ENCODE peak calls at places on chromosomes 1 and 21, in five cellular contexts. G is adrenal gland, D is uterus, A is ovary, W is esophagus muscularis mucosa. K is an unnamed sample.

GRCh38 chr21:37700641-37701202 is 215.5 kb downstream of the KCNJ6 start:
- DNase-seq in G (peak; percentile 23), D (no peak), A (no peak), W (no peak), K (no peak)

GRCh38 chr1:223820976-223821375 is 24.8 kb downstream of the TP53BP2 start:
- DNase-seq in W (no peak), D (no peak), A (no peak), G (no peak), K (no peak)

GRCh38 chr1:181661569-181661968 is 178.3 kb downstream of the CACNA1E start:
- DNase-seq in A (no peak), G (no peak), D (no peak), W (no peak), K (no peak)

GRCh38 chr1:244970236-244970652 is 105.9 kb upstream of the HNRNPU start:
- DNase-seq in D (no peak), G (peak; percentile 82), A (no peak), W (peak; percentile 95), K (no peak)

GRCh38 chr21:36428789-36429671 is 43.8 kb downstream of the CHAF1B start:
- DNase-seq in A (no peak), D (no peak), W (no peak), G (no peak), K (no peak)

GRCh38 chr1:22645936-22646335 is 2.5 kb downstream of the C1QC start:
- DNase-seq in W (no peak), A (no peak), G (peak; percentile 62), D (no peak), K (no peak)

GRCh38 chr21:25801217-25802015 is 66.6 kb downstream of the GABPA start:
- DNase-seq in G (peak; percentile 88), D (peak; percentile 61), W (peak; percentile 92), A (peak; percentile 72), K (peak; percentile 83)

GRCh38 chr1:181179980-181180964 is 91.8 kb downstream of the IER5 start:
- DNase-seq in D (peak; percentile 75), A (peak; percentile 53), G (peak; percentile 26), W (no peak), K (peak; percentile 73)

GRCh38 chr1:9027307-9027706 is 1.1 kb upstream of the SLC2A7 start:
- DNase-seq in D (no peak), W (no peak), G (no peak), A (no peak), K (no peak)

GRCh38 chr1:223844962-223845809 is 561 bp downstream of the TP53BP2 start:
- DNase-seq in D (peak; percentile 57), G (peak; percentile 52), W (no peak), A (peak; percentile 67), K (no peak)

GRCh38 chr1:39969048-39969447 is 14.1 kb downstream of the MFSD2A start:
- DNase-seq in G (no peak), A (no peak), W (no peak), D (no peak), K (no peak)

GRCh38 chr21:45537746-45538291 is 4.4 kb downstream of the SLC19A1 start:
- DNase-seq in D (peak; percentile 6), W (no peak), A (peak; percentile 10), G (peak; percentile 12), K (peak; percentile 10)

GRCh38 chr1:100308777-100309176 is 42.8 kb downstream of the RTCA start:
- DNase-seq in D (no peak), A (no peak), G (no peak), W (no peak), K (no peak)

GRCh38 chr1:201946224-201946908 is at the start of gene LMOD1:
- DNase-seq in D (peak; percentile 99), G (peak; percentile 94), A (peak; percentile 93), W (peak; percentile 97), K (peak; percentile 86)

GRCh38 chr1:1300352-1300739 is 7.4 kb downstream of the ACAP3 start:
- DNase-seq in D (no peak), W (no peak), A (no peak), G (no peak), K (no peak)

GRCh38 chr1:51574796-51575195 is 42.1 kb upstream of the OSBPL9 start:
- DNase-seq in G (no peak), W (no peak), D (no peak), A (no peak), K (no peak)

GRCh38 chr1:110130989-110131388 is 18.7 kb downstream of the UBL4B start:
- DNase-seq in W (no peak), A (no peak), D (no peak), G (no peak), K (no peak)

GRCh38 chr1:117612517-117613248 is 6.8 kb downstream of the TENT5C start:
- DNase-seq in G (peak; percentile 15), D (no peak), W (no peak), A (no peak), K (no peak)

GRCh38 chr1:18542351-18542750 is 61.6 kb downstream of the KLHDC7A start:
- DNase-seq in W (no peak), D (no peak), A (no peak), G (no peak), K (no peak)

GRCh38 chr21:41825216-41825615 is 53.9 kb downstream of the PRDM15 start:
- DNase-seq in D (no peak), A (no peak), W (no peak), G (no peak), K (no peak)

GRCh38 chr1:16124377-16125087 is 31.3 kb downstream of the EPHA2 start:
- DNase-seq in A (no peak), D (no peak), G (no peak), W (no peak), K (no peak)

GRCh38 chr1:2797741-2798016 is 3.8 kb downstream of the TTC34 start:
- DNase-seq in W (no peak), D (no peak), A (no peak), G (no peak), K (no peak)

GRCh38 chr1:21313146-21313885 is 23.1 kb upstream of the ECE1 start:
- DNase-seq in D (peak; percentile 74), G (no peak), W (no peak), A (no peak), K (no peak)

GRCh38 chr1:75203415-75204277 is 69.5 kb downstream of the LHX8 start:
- DNase-seq in D (no peak), G (no peak), W (no peak), A (no peak), K (no peak)

GRCh38 chr1:107339775-107340174 is 198.9 kb downstream of the NTNG1 start:
- DNase-seq in D (no peak), W (no peak), A (no peak), G (no peak), K (no peak)

GRCh38 chr1:63022319-63022718 is 238.4 kb downstream of the ATG4C start:
- DNase-seq in D (no peak), W (no peak), G (no peak), A (no peak), K (no peak)

GRCh38 chr1:117627562-117628165 is 21.8 kb downstream of the TENT5C start:
- DNase-seq in A (no peak), G (no peak), D (no peak), W (no peak), K (no peak)

GRCh38 chr1:213054142-213054541 is 3.1 kb downstream of the RPS6KC1 start:
- DNase-seq in W (no peak), A (no peak), D (no peak), G (no peak), K (no peak)
- TF ChIP-seq POLR2A in W (no peak), A (no peak), D (no peak), G (no peak), K (no peak)

GRCh38 chr1:94864821-94865220 is 44.7 kb downstream of the SLC44A3 start:
- DNase-seq in D (peak; percentile 54), G (no peak), W (no peak), A (peak; percentile 58), K (no peak)

GRCh38 chr1:94863297-94863911 is 43.2 kb downstream of the SLC44A3 start:
- DNase-seq in A (peak; percentile 48), G (no peak), W (no peak), D (peak; percentile 68), K (no peak)

GRCh38 chr1:94866178-94866822 is 46.1 kb downstream of the SLC44A3 start:
- DNase-seq in A (no peak), W (no peak), D (no peak), G (peak; percentile 59), K (no peak)

GRCh38 chr1:94863919-94864318 is 43.8 kb downstream of the SLC44A3 start:
- DNase-seq in D (peak; percentile 82), A (peak; percentile 83), G (peak; percentile 90), W (no peak), K (no peak)

DNA sequence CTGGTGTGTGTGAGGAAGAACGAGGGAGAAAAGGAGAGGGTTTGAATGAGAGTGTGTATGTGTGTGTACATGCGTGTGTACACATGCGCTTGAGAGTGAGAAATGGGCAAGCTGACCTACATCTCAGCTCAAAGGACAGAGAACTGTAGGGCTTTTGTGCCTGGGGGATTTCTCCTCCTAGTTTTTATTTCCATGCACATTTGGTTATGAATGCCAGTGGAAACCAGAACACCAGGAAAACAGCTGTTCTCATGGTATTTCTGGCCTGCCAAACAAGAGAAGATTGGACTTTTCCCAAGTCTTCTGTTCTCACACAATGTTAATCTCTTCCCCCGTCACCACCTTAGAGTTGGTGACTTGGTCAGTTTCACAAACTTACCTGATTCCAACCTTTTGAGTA is 45.2 kb downstream of the SLC44A3 start:
- DNase-seq in W (no peak), G (no peak), D (no peak), A (no peak), K (no peak)
- H3K4me1 ChIP-seq in W (peaks cover 72% of the 10 kb centered on the region), G (peaks cover 74% of the 10 kb centered on the region), D (peaks cover 13% of the 10 kb centered on the region), A (peaks cover 16% of the 10 kb centered on the region), K (peaks cover 17% of the 10 kb centered on the region)

DNA sequence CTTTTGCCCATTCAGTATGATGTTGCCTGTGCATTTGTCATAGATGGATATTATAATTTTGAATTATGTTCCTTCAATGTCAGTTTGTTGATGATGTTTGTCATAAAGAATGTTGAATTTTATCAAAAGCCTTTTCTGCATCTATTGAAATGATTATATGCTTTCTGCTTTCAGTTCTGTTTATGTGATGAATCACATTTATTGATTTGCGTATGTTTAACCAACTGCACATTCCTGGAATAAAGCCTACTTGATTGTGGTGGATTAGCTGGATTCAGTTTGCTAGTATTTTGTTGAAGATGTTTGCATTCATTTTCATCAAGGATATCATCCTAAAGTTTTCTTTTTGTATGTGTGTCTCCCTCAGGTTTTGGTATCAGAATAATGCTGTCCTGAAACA is 5.7 kb upstream of the OR2M4 start:
- DNase-seq in W (no peak), G (no peak), D (no peak), A (no peak), K (no peak)
- H3K9me3 ChIP-seq in W (no peaks in the 10 kb centered on the region), G (no peaks in the 10 kb centered on the region), D (no peaks in the 10 kb centered on the region), A (no peaks in the 10 kb centered on the region), K (no peaks in the 10 kb centered on the region)

GRCh38 chr1:6419803-6420593 is at the start of gene HES2:
- DNase-seq in G (no peak), A (no peak), D (no peak), W (no peak), K (no peak)
- TF ChIP-seq POLR2A in G (no peak), A (no peak), D (no peak), W (no peak), K (no peak)